ENCODE peak calls at places on chromosome 18, in ten cellular contexts. One of them, this sample, is unnamed.

GRCh38 chr18:69186162-69186561 is 214.5 kb upstream of the DOK6 start:
- DNase-seq in heart left ventricle: no peak
- DNase-seq in IMR-90: no peak
- DNase-seq in HL-60: no peak
- DNase-seq in Caco-2: no peak
- DNase-seq in lower leg skin: no peak
- DNase-seq in neural progenitor cell: no peak
- DNase-seq in heart right ventricle: no peak
- DNase-seq in psoas muscle: no peak
- DNase-seq in right atrium auricular region: no peak
- DNase-seq in this sample: no peak

GRCh38 chr18:79396431-79397287 is 929 bp downstream of the NFATC1 start:
- DNase-seq in Caco-2: no peak
- DNase-seq in lower leg skin: no peak
- DNase-seq in HL-60: peak; percentile 58
- DNase-seq in heart left ventricle: peak; percentile 65
- DNase-seq in IMR-90: peak; percentile 26
- DNase-seq in right atrium auricular region: no peak
- DNase-seq in neural progenitor cell: peak; percentile 82
- DNase-seq in psoas muscle: peak; percentile 82
- DNase-seq in heart right ventricle: peak; percentile 61
- DNase-seq in this sample: no peak

GRCh38 chr18:33201509-33201926 is 239.0 kb downstream of the CCDC178 start:
- DNase-seq in IMR-90: no peak
- DNase-seq in heart left ventricle: no peak
- DNase-seq in Caco-2: no peak
- DNase-seq in right atrium auricular region: no peak
- DNase-seq in neural progenitor cell: peak; percentile 72
- DNase-seq in psoas muscle: no peak
- DNase-seq in heart right ventricle: no peak
- DNase-seq in HL-60: peak; percentile 14
- DNase-seq in lower leg skin: no peak
- DNase-seq in this sample: no peak

GRCh38 chr18:57915241-57915640 is 112.1 kb upstream of the ATP8B1 start:
- DNase-seq in HL-60: no peak
- DNase-seq in Caco-2: no peak
- DNase-seq in psoas muscle: no peak
- DNase-seq in IMR-90: peak; percentile 92
- DNase-seq in neural progenitor cell: no peak
- DNase-seq in heart left ventricle: no peak
- DNase-seq in lower leg skin: no peak
- DNase-seq in heart right ventricle: no peak
- DNase-seq in right atrium auricular region: no peak
- DNase-seq in this sample: no peak

GRCh38 chr18:8081872-8082553 is 514.9 kb downstream of the PTPRM start:
- DNase-seq in right atrium auricular region: no peak
- DNase-seq in heart left ventricle: no peak
- DNase-seq in Caco-2: no peak
- DNase-seq in neural progenitor cell: no peak
- DNase-seq in lower leg skin: no peak
- DNase-seq in heart right ventricle: no peak
- DNase-seq in psoas muscle: no peak
- DNase-seq in HL-60: no peak
- DNase-seq in IMR-90: no peak
- DNase-seq in this sample: no peak

GRCh38 chr18:9263264-9263663 is 71.3 kb upstream of the TWSG1 start:
- DNase-seq in lower leg skin: no peak
- DNase-seq in heart right ventricle: no peak
- DNase-seq in Caco-2: no peak
- DNase-seq in heart left ventricle: no peak
- DNase-seq in psoas muscle: no peak
- DNase-seq in IMR-90: no peak
- DNase-seq in HL-60: no peak
- DNase-seq in neural progenitor cell: no peak
- DNase-seq in right atrium auricular region: no peak
- DNase-seq in this sample: no peak

GRCh38 chr18:34031810-34032209 is 192.9 kb downstream of the NOL4 start:
- DNase-seq in psoas muscle: no peak
- DNase-seq in IMR-90: no peak
- DNase-seq in lower leg skin: no peak
- DNase-seq in HL-60: no peak
- DNase-seq in Caco-2: no peak
- DNase-seq in right atrium auricular region: no peak
- DNase-seq in heart left ventricle: no peak
- DNase-seq in neural progenitor cell: no peak
- DNase-seq in heart right ventricle: no peak
- DNase-seq in this sample: no peak

GRCh38 chr18:7338846-7339245 is 108.0 kb downstream of the LRRC30 start:
- DNase-seq in psoas muscle: no peak
- DNase-seq in heart left ventricle: no peak
- DNase-seq in HL-60: no peak
- DNase-seq in heart right ventricle: no peak
- DNase-seq in right atrium auricular region: no peak
- DNase-seq in IMR-90: no peak
- DNase-seq in neural progenitor cell: no peak
- DNase-seq in Caco-2: no peak
- DNase-seq in lower leg skin: no peak
- DNase-seq in this sample: no peak

DNA sequence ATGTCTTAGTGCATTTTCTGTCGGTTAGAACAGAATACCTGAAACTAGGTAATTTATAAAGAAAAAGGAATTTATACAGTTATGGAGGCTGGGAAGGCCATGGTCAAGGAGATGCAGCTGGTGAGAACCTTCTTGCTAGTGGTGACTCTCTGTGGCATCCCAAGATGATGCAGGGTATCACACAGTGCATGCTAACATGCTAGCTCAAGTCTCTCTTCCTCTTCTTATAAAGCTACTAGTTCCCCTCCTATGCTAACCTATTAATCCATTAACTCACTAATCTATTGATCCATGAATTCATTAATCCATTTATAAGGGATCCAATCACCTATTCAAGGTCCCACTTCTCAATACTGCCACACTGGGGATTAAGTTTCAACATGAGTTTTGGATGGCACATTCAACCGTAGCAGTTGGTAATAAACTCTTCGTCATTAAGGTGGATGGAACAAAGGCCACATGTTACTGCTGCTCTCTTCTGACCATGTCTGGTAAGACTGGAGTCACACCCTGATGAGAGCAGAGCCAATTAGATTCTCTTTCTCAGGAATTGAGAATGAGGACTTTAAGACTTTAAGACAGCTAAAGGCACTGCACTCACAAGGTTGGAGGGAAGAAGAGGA is 211.6 kb upstream of the SMAD7 start:
- DNase-seq in right atrium auricular region: no peak
- DNase-seq in neural progenitor cell: no peak
- DNase-seq in lower leg skin: no peak
- DNase-seq in IMR-90: no peak
- DNase-seq in psoas muscle: no peak
- DNase-seq in heart right ventricle: no peak
- DNase-seq in Caco-2: no peak
- DNase-seq in HL-60: no peak
- DNase-seq in heart left ventricle: no peak
- DNase-seq in this sample: no peak
- TF ChIP-seq CTCF in right atrium auricular region: peak; percentile 32
- TF ChIP-seq CTCF in neural progenitor cell: no peak
- TF ChIP-seq CTCF in lower leg skin: no peak
- TF ChIP-seq CTCF in IMR-90: no peak
- TF ChIP-seq CTCF in psoas muscle: no peak
- TF ChIP-seq CTCF in heart right ventricle: peak; percentile 16
- TF ChIP-seq CTCF in Caco-2: no peak
- TF ChIP-seq CTCF in HL-60: no peak
- TF ChIP-seq CTCF in heart left ventricle: peak; percentile 25
- TF ChIP-seq CTCF in this sample: no peak

GRCh38 chr18:12060182-12060870 is 33.3 kb upstream of the ANKRD62 start:
- DNase-seq in heart left ventricle: no peak
- DNase-seq in heart right ventricle: no peak
- DNase-seq in lower leg skin: no peak
- DNase-seq in right atrium auricular region: no peak
- DNase-seq in IMR-90: no peak
- DNase-seq in Caco-2: no peak
- DNase-seq in neural progenitor cell: no peak
- DNase-seq in HL-60: no peak
- DNase-seq in psoas muscle: no peak
- DNase-seq in this sample: no peak

GRCh38 chr18:12061685-12062084 is 32.0 kb upstream of the ANKRD62 start:
- DNase-seq in HL-60: no peak
- DNase-seq in heart left ventricle: no peak
- DNase-seq in lower leg skin: no peak
- DNase-seq in heart right ventricle: no peak
- DNase-seq in psoas muscle: peak; percentile 50
- DNase-seq in right atrium auricular region: no peak
- DNase-seq in IMR-90: no peak
- DNase-seq in neural progenitor cell: no peak
- DNase-seq in Caco-2: no peak
- DNase-seq in this sample: no peak

GRCh38 chr18:12056884-12057402 is 36.7 kb upstream of the ANKRD62 start:
- DNase-seq in right atrium auricular region: no peak
- DNase-seq in heart left ventricle: no peak
- DNase-seq in Caco-2: no peak
- DNase-seq in neural progenitor cell: no peak
- DNase-seq in lower leg skin: no peak
- DNase-seq in HL-60: no peak
- DNase-seq in heart right ventricle: no peak
- DNase-seq in psoas muscle: no peak
- DNase-seq in IMR-90: no peak
- DNase-seq in this sample: no peak

GRCh38 chr18:12057419-12058039 is 36.1 kb upstream of the ANKRD62 start:
- DNase-seq in heart right ventricle: no peak
- DNase-seq in HL-60: no peak
- DNase-seq in Caco-2: no peak
- DNase-seq in IMR-90: no peak
- DNase-seq in right atrium auricular region: no peak
- DNase-seq in neural progenitor cell: no peak
- DNase-seq in psoas muscle: no peak
- DNase-seq in lower leg skin: no peak
- DNase-seq in heart left ventricle: no peak
- DNase-seq in this sample: no peak

GRCh38 chr18:12059334-12060181 is 34.1 kb upstream of the ANKRD62 start:
- DNase-seq in heart right ventricle: no peak
- DNase-seq in heart left ventricle: no peak
- DNase-seq in neural progenitor cell: no peak
- DNase-seq in psoas muscle: no peak
- DNase-seq in IMR-90: no peak
- DNase-seq in right atrium auricular region: no peak
- DNase-seq in lower leg skin: no peak
- DNase-seq in HL-60: no peak
- DNase-seq in Caco-2: no peak
- DNase-seq in this sample: no peak
- H3K4me3 ChIP-seq in heart right ventricle: no peak overlapping the region
- H3K4me3 ChIP-seq in heart left ventricle: no peak overlapping the region
- H3K4me3 ChIP-seq in neural progenitor cell: no peak overlapping the region
- H3K4me3 ChIP-seq in psoas muscle: no peak overlapping the region
- H3K4me3 ChIP-seq in IMR-90: no peak overlapping the region
- H3K4me3 ChIP-seq in right atrium auricular region: no peak overlapping the region
- H3K4me3 ChIP-seq in lower leg skin: no peak overlapping the region
- H3K4me3 ChIP-seq in HL-60: no peak overlapping the region
- H3K4me3 ChIP-seq in Caco-2: no peak overlapping the region
- H3K4me3 ChIP-seq in this sample: no peak overlapping the region

GRCh38 chr18:60543646-60544045 is 171.1 kb upstream of the MC4R start:
- DNase-seq in lower leg skin: no peak
- DNase-seq in heart left ventricle: no peak
- DNase-seq in psoas muscle: no peak
- DNase-seq in right atrium auricular region: no peak
- DNase-seq in Caco-2: no peak
- DNase-seq in neural progenitor cell: no peak
- DNase-seq in IMR-90: no peak
- DNase-seq in HL-60: no peak
- DNase-seq in heart right ventricle: no peak
- DNase-seq in this sample: no peak

GRCh38 chr18:60554961-60555360 is 182.4 kb upstream of the MC4R start:
- DNase-seq in heart right ventricle: no peak
- DNase-seq in heart left ventricle: no peak
- DNase-seq in HL-60: no peak
- DNase-seq in neural progenitor cell: no peak
- DNase-seq in Caco-2: no peak
- DNase-seq in lower leg skin: no peak
- DNase-seq in psoas muscle: no peak
- DNase-seq in IMR-90: no peak
- DNase-seq in right atrium auricular region: no peak
- DNase-seq in this sample: no peak

GRCh38 chr18:60552948-60553347 is 180.4 kb upstream of the MC4R start:
- DNase-seq in heart right ventricle: no peak
- DNase-seq in right atrium auricular region: no peak
- DNase-seq in Caco-2: no peak
- DNase-seq in psoas muscle: no peak
- DNase-seq in HL-60: no peak
- DNase-seq in heart left ventricle: no peak
- DNase-seq in neural progenitor cell: no peak
- DNase-seq in IMR-90: no peak
- DNase-seq in lower leg skin: no peak
- DNase-seq in this sample: no peak

GRCh38 chr18:60549338-60549960 is 176.9 kb upstream of the MC4R start:
- DNase-seq in HL-60: peak; percentile 59
- DNase-seq in lower leg skin: peak; percentile 37
- DNase-seq in Caco-2: no peak
- DNase-seq in right atrium auricular region: no peak
- DNase-seq in heart right ventricle: peak; percentile 21
- DNase-seq in IMR-90: peak; percentile 78
- DNase-seq in neural progenitor cell: peak; percentile 87
- DNase-seq in psoas muscle: no peak
- DNase-seq in heart left ventricle: no peak
- DNase-seq in this sample: peak; percentile 53
- TF ChIP-seq CTCF in HL-60: peak; percentile 85
- TF ChIP-seq CTCF in lower leg skin: no peak
- TF ChIP-seq CTCF in Caco-2: peak; percentile 55
- TF ChIP-seq CTCF in right atrium auricular region: peak; percentile 78
- TF ChIP-seq CTCF in heart right ventricle: peak; percentile 75
- TF ChIP-seq CTCF in IMR-90: peak; percentile 90
- TF ChIP-seq CTCF in neural progenitor cell: peak; percentile 95
- TF ChIP-seq CTCF in psoas muscle: peak; percentile 53
- TF ChIP-seq CTCF in heart left ventricle: peak; percentile 74
- TF ChIP-seq CTCF in this sample: peak; percentile 60

GRCh38 chr18:26747131-26747475 is 118.4 kb downstream of the AQP4 start:
- DNase-seq in neural progenitor cell: no peak
- DNase-seq in Caco-2: no peak
- DNase-seq in psoas muscle: no peak
- DNase-seq in heart left ventricle: no peak
- DNase-seq in lower leg skin: no peak
- DNase-seq in IMR-90: no peak
- DNase-seq in right atrium auricular region: no peak
- DNase-seq in HL-60: no peak
- DNase-seq in heart right ventricle: no peak
- DNase-seq in this sample: no peak

GRCh38 chr18:26745288-26745975 is 120.1 kb downstream of the AQP4 start:
- DNase-seq in heart right ventricle: no peak
- DNase-seq in Caco-2: no peak
- DNase-seq in heart left ventricle: no peak
- DNase-seq in lower leg skin: no peak
- DNase-seq in HL-60: no peak
- DNase-seq in IMR-90: no peak
- DNase-seq in right atrium auricular region: no peak
- DNase-seq in neural progenitor cell: no peak
- DNase-seq in psoas muscle: no peak
- DNase-seq in this sample: no peak

GRCh38 chr18:26741041-26741440 is 124.5 kb downstream of the AQP4 start:
- DNase-seq in heart right ventricle: no peak
- DNase-seq in HL-60: no peak
- DNase-seq in psoas muscle: no peak
- DNase-seq in IMR-90: no peak
- DNase-seq in Caco-2: no peak
- DNase-seq in lower leg skin: no peak
- DNase-seq in heart left ventricle: no peak
- DNase-seq in right atrium auricular region: no peak
- DNase-seq in neural progenitor cell: no peak
- DNase-seq in this sample: no peak

GRCh38 chr18:26746284-26747130 is 119.0 kb downstream of the AQP4 start:
- DNase-seq in heart right ventricle: no peak
- DNase-seq in right atrium auricular region: no peak
- DNase-seq in lower leg skin: no peak
- DNase-seq in heart left ventricle: no peak
- DNase-seq in HL-60: peak; percentile 10
- DNase-seq in neural progenitor cell: no peak
- DNase-seq in psoas muscle: no peak
- DNase-seq in IMR-90: no peak
- DNase-seq in Caco-2: no peak
- DNase-seq in this sample: no peak
- H3K4me3 ChIP-seq in heart right ventricle: no peak overlapping the region
- H3K4me3 ChIP-seq in right atrium auricular region: no peak overlapping the region
- H3K4me3 ChIP-seq in lower leg skin: no peak overlapping the region
- H3K4me3 ChIP-seq in heart left ventricle: no peak overlapping the region
- H3K4me3 ChIP-seq in HL-60: no peak overlapping the region
- H3K4me3 ChIP-seq in neural progenitor cell: no peak overlapping the region
- H3K4me3 ChIP-seq in psoas muscle: no peak overlapping the region
- H3K4me3 ChIP-seq in IMR-90: no peak overlapping the region
- H3K4me3 ChIP-seq in Caco-2: no peak overlapping the region
- H3K4me3 ChIP-seq in this sample: no peak overlapping the region